ENCODE peak calls at places on chromosomes 3 and 15, in seven cellular contexts. One of them, this sample, is unnamed.
A peak's percentile ranks its signal among the peaks of the same experiment; 100 is the strongest.

GRCh38 chr15:82858932-82859331 is 49.5 kb downstream of the WHAMM start:
- DNase-seq in NT2/D1: no peak
- DNase-seq in AG10803: no peak
- DNase-seq in lung: peak; percentile 11
- DNase-seq in uterus: no peak
- DNase-seq in WERI-Rb-1: no peak
- DNase-seq in psoas muscle: no peak
- DNase-seq in this sample: no peak

GRCh38 chr3:192005989-192006388 is 545.0 kb downstream of the PYDC2 start:
- DNase-seq in NT2/D1: no peak
- DNase-seq in AG10803: no peak
- DNase-seq in lung: no peak
- DNase-seq in uterus: no peak
- DNase-seq in WERI-Rb-1: no peak
- DNase-seq in psoas muscle: no peak
- DNase-seq in this sample: no peak

GRCh38 chr3:17967953-17968352 is 225.5 kb upstream of the TBC1D5 start:
- DNase-seq in NT2/D1: no peak
- DNase-seq in AG10803: no peak
- DNase-seq in lung: no peak
- DNase-seq in uterus: no peak
- DNase-seq in WERI-Rb-1: no peak
- DNase-seq in psoas muscle: no peak
- DNase-seq in this sample: no peak

GRCh38 chr3:134667461-134667860 is 16.6 kb upstream of the KY start:
- DNase-seq in NT2/D1: no peak
- DNase-seq in AG10803: no peak
- DNase-seq in lung: no peak
- DNase-seq in uterus: no peak
- DNase-seq in WERI-Rb-1: no peak
- DNase-seq in psoas muscle: no peak
- DNase-seq in this sample: no peak

GRCh38 chr15:61080209-61081027 is 148.7 kb downstream of the RORA start:
- DNase-seq in NT2/D1: no peak
- DNase-seq in AG10803: no peak
- DNase-seq in lung: no peak
- DNase-seq in uterus: no peak
- DNase-seq in WERI-Rb-1: no peak
- DNase-seq in psoas muscle: no peak
- DNase-seq in this sample: no peak

GRCh38 chr3:3801510-3801841 is 2.2 kb downstream of the LRRN1 start:
- DNase-seq in NT2/D1: peak; percentile 82
- DNase-seq in AG10803: no peak
- DNase-seq in lung: no peak
- DNase-seq in uterus: no peak
- DNase-seq in WERI-Rb-1: no peak
- DNase-seq in psoas muscle: no peak
- DNase-seq in this sample: no peak

GRCh38 chr3:8621141-8621540 is 23.5 kb downstream of the SSUH2 start:
- DNase-seq in NT2/D1: no peak
- DNase-seq in AG10803: no peak
- DNase-seq in lung: no peak
- DNase-seq in uterus: no peak
- DNase-seq in WERI-Rb-1: no peak
- DNase-seq in psoas muscle: no peak
- DNase-seq in this sample: no peak

GRCh38 chr3:23685484-23686258 is 120.1 kb upstream of the UBE2E1 start:
- DNase-seq in NT2/D1: no peak
- DNase-seq in AG10803: peak; percentile 98
- DNase-seq in lung: peak; percentile 89
- DNase-seq in uterus: peak; percentile 77
- DNase-seq in WERI-Rb-1: no peak
- DNase-seq in psoas muscle: peak; percentile 78
- DNase-seq in this sample: peak; percentile 53

GRCh38 chr15:63605816-63606215 is 8.6 kb downstream of the FBXL22 start:
- DNase-seq in NT2/D1: no peak
- DNase-seq in AG10803: no peak
- DNase-seq in lung: no peak
- DNase-seq in uterus: no peak
- DNase-seq in WERI-Rb-1: no peak
- DNase-seq in psoas muscle: no peak
- DNase-seq in this sample: no peak

GRCh38 chr15:62052714-62053113 is 7.5 kb downstream of the VPS13C start:
- DNase-seq in NT2/D1: no peak
- DNase-seq in AG10803: no peak
- DNase-seq in lung: no peak
- DNase-seq in uterus: no peak
- DNase-seq in WERI-Rb-1: no peak
- DNase-seq in psoas muscle: no peak
- DNase-seq in this sample: no peak

GRCh38 chr15:98865397-98866339 is 141.9 kb downstream of the PGPEP1L start:
- DNase-seq in NT2/D1: no peak
- DNase-seq in AG10803: peak; percentile 71
- DNase-seq in lung: peak; percentile 67
- DNase-seq in uterus: peak; percentile 80
- DNase-seq in WERI-Rb-1: peak; percentile 74
- DNase-seq in psoas muscle: peak; percentile 76
- DNase-seq in this sample: peak; percentile 71

GRCh38 chr15:37094542-37095196 is 5.7 kb downstream of the MEIS2 start:
- DNase-seq in NT2/D1: peak; percentile 84
- DNase-seq in AG10803: no peak
- DNase-seq in lung: no peak
- DNase-seq in uterus: no peak
- DNase-seq in WERI-Rb-1: no peak
- DNase-seq in psoas muscle: no peak
- DNase-seq in this sample: no peak

GRCh38 chr3:184619348-184619747 is 57.8 kb downstream of the EPHB3 start:
- DNase-seq in NT2/D1: no peak
- DNase-seq in AG10803: peak; percentile 15
- DNase-seq in lung: no peak
- DNase-seq in uterus: no peak
- DNase-seq in WERI-Rb-1: no peak
- DNase-seq in psoas muscle: no peak
- DNase-seq in this sample: no peak

GRCh38 chr3:179464296-179465092 is 13.2 kb upstream of the GNB4 start:
- DNase-seq in NT2/D1: no peak
- DNase-seq in AG10803: no peak
- DNase-seq in lung: no peak
- DNase-seq in uterus: no peak
- DNase-seq in WERI-Rb-1: no peak
- DNase-seq in psoas muscle: no peak
- DNase-seq in this sample: no peak

GRCh38 chr3:28667646-28668376 is 319.2 kb upstream of the AZI2 start:
- DNase-seq in NT2/D1: peak; percentile 75
- DNase-seq in AG10803: peak; percentile 58
- DNase-seq in lung: peak; percentile 70
- DNase-seq in uterus: peak; percentile 34
- DNase-seq in WERI-Rb-1: peak; percentile 69
- DNase-seq in psoas muscle: peak; percentile 47
- DNase-seq in this sample: peak; percentile 42

DNA sequence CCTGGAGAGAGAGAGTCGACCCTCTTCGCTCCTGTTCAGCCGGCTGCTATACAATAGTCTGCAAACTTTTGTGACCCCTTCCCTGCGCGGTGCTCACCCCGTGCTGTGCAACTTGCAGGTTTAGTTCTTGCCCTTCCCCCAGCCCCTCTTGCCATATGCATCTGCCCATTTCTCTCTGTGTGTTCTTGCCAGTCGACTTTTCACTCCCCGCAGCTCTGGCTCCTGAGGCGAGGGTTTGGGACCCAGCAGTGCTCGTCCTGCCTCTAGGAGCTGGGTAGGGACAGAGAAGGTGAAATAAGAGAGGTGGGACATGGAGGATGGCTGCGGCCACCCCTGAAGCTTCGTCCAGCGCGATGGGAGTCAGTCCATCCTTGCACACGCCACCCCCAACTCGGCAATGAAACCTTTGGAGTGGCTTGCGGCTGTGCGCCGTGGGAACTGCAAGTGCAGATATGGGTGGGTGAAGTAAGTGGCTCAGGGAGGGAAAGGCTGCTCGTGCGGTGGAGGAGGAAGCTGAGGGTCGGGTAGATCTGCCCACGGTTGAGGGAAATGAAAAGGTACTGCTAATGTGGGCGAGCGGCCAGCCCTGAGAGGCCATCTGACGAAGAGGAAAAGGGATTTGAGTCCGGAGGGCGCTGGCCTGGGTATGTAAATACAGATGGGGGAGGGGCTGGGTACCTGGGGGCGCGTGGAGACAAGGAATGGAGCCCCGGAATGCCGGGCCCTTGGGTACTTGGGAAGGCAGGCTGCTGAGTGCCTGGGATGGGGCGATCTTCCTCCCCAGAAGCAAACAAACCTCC is 1.0 kb downstream of the LRRC3B start:
- DNase-seq in NT2/D1: no peak
- DNase-seq in AG10803: no peak
- DNase-seq in lung: no peak
- DNase-seq in uterus: no peak
- DNase-seq in WERI-Rb-1: no peak
- DNase-seq in psoas muscle: no peak
- DNase-seq in this sample: no peak
- H3K4me3 ChIP-seq in NT2/D1: peak overlapping the region; percentile 72
- H3K4me3 ChIP-seq in AG10803: no peak overlapping the region
- H3K4me3 ChIP-seq in lung: no peak overlapping the region
- H3K4me3 ChIP-seq in uterus: no peak overlapping the region
- H3K4me3 ChIP-seq in WERI-Rb-1: peak overlapping the region; percentile 46
- H3K4me3 ChIP-seq in psoas muscle: peak overlapping the region; percentile 73
- H3K4me3 ChIP-seq in this sample: no peak overlapping the region

GRCh38 chr3:128996741-128997140 is 2.9 kb upstream of the CFAP92 start:
- DNase-seq in NT2/D1: no peak
- DNase-seq in AG10803: no peak
- DNase-seq in lung: no peak
- DNase-seq in uterus: peak; percentile 5
- DNase-seq in WERI-Rb-1: no peak
- DNase-seq in psoas muscle: no peak
- DNase-seq in this sample: no peak

GRCh38 chr3:128997486-128997885 is 3.6 kb upstream of the CFAP92 start:
- DNase-seq in NT2/D1: no peak
- DNase-seq in AG10803: no peak
- DNase-seq in lung: no peak
- DNase-seq in uterus: no peak
- DNase-seq in WERI-Rb-1: no peak
- DNase-seq in psoas muscle: no peak
- DNase-seq in this sample: no peak

GRCh38 chr3:128999104-128999503 is 2.0 kb upstream of the EFCC1 start:
- DNase-seq in NT2/D1: no peak
- DNase-seq in AG10803: no peak
- DNase-seq in lung: no peak
- DNase-seq in uterus: no peak
- DNase-seq in WERI-Rb-1: no peak
- DNase-seq in psoas muscle: no peak
- DNase-seq in this sample: no peak

GRCh38 chr3:129000742-129001100 is 383 bp upstream of the EFCC1 start:
- DNase-seq in NT2/D1: no peak
- DNase-seq in AG10803: no peak
- DNase-seq in lung: no peak
- DNase-seq in uterus: no peak
- DNase-seq in WERI-Rb-1: no peak
- DNase-seq in psoas muscle: no peak
- DNase-seq in this sample: no peak

DNA sequence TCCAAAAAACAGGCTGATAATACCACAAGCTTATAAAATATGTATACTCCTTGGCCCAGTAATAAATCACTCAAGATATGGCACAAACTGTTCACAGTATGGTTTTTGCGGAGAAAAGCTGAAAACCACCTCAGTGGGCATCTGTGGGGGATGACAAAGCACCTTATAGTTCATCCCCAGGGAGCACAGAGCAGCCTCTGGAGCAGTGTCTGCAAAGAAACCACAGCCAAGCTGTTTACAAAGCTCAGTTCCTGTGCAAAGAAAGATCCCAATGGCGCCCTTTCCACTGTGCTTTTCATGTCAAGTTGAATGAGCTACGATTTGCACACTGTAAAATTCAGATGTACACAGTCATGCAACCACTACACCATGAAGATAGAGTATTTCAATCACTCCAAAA is 2.6 kb upstream of the EFCC1 start:
- DNase-seq in NT2/D1: no peak
- DNase-seq in AG10803: no peak
- DNase-seq in lung: no peak
- DNase-seq in uterus: no peak
- DNase-seq in WERI-Rb-1: no peak
- DNase-seq in psoas muscle: no peak
- DNase-seq in this sample: no peak
- H3K4me3 ChIP-seq in NT2/D1: no peak overlapping the region
- H3K4me3 ChIP-seq in AG10803: no peak overlapping the region
- H3K4me3 ChIP-seq in lung: no peak overlapping the region
- H3K4me3 ChIP-seq in uterus: no peak overlapping the region
- H3K4me3 ChIP-seq in WERI-Rb-1: no peak overlapping the region
- H3K4me3 ChIP-seq in psoas muscle: no peak overlapping the region
- H3K4me3 ChIP-seq in this sample: no peak overlapping the region

DNA sequence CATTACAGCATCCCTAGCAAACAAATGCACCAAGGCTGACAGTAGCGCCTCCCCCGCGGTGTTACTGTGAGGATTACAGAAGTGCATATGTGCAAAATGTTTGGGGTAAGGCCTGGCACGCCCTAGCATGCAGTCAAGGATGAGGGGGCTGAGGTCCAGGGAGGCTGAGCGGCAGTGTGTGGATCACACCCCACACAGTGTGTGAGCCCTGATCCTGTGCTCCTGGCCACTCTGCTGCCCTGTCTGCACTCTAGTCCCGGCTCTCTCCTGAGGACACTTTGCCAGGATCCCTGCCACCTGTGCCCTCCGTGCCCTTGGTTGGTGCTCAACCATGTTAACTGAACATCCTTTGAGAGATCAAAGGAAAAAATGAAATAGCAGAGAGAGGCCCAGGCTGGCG is 71.3 kb downstream of the WNT7A start:
- DNase-seq in NT2/D1: no peak
- DNase-seq in AG10803: no peak
- DNase-seq in lung: no peak
- DNase-seq in uterus: no peak
- DNase-seq in WERI-Rb-1: no peak
- DNase-seq in psoas muscle: no peak
- DNase-seq in this sample: no peak
- H3K4me3 ChIP-seq in NT2/D1: no peak overlapping the region
- H3K4me3 ChIP-seq in AG10803: no peak overlapping the region
- H3K4me3 ChIP-seq in lung: no peak overlapping the region
- H3K4me3 ChIP-seq in uterus: no peak overlapping the region
- H3K4me3 ChIP-seq in WERI-Rb-1: no peak overlapping the region
- H3K4me3 ChIP-seq in psoas muscle: no peak overlapping the region
- H3K4me3 ChIP-seq in this sample: no peak overlapping the region

GRCh38 chr3:44001072-44001471 is 240.6 kb upstream of the TOPAZ1 start:
- DNase-seq in NT2/D1: no peak
- DNase-seq in AG10803: peak; percentile 31
- DNase-seq in lung: no peak
- DNase-seq in uterus: no peak
- DNase-seq in WERI-Rb-1: no peak
- DNase-seq in psoas muscle: no peak
- DNase-seq in this sample: no peak

GRCh38 chr3:44000586-44000985 is 241.1 kb upstream of the TOPAZ1 start:
- DNase-seq in NT2/D1: no peak
- DNase-seq in AG10803: peak; percentile 65
- DNase-seq in lung: no peak
- DNase-seq in uterus: no peak
- DNase-seq in WERI-Rb-1: no peak
- DNase-seq in psoas muscle: no peak
- DNase-seq in this sample: no peak

GRCh38 chr3:43998841-43999805 is 242.6 kb upstream of the TOPAZ1 start:
- DNase-seq in NT2/D1: no peak
- DNase-seq in AG10803: peak; percentile 70
- DNase-seq in lung: no peak
- DNase-seq in uterus: no peak
- DNase-seq in WERI-Rb-1: peak; percentile 56
- DNase-seq in psoas muscle: no peak
- DNase-seq in this sample: no peak

GRCh38 chr3:43998374-43998840 is 243.3 kb upstream of the TOPAZ1 start:
- DNase-seq in NT2/D1: no peak
- DNase-seq in AG10803: no peak
- DNase-seq in lung: no peak
- DNase-seq in uterus: no peak
- DNase-seq in WERI-Rb-1: no peak
- DNase-seq in psoas muscle: no peak
- DNase-seq in this sample: no peak

GRCh38 chr3:43999920-44000319 is 241.8 kb upstream of the TOPAZ1 start:
- DNase-seq in NT2/D1: no peak
- DNase-seq in AG10803: no peak
- DNase-seq in lung: no peak
- DNase-seq in uterus: no peak
- DNase-seq in WERI-Rb-1: no peak
- DNase-seq in psoas muscle: no peak
- DNase-seq in this sample: no peak
- H3K4me3 ChIP-seq in NT2/D1: peak overlapping the region; percentile 88
- H3K4me3 ChIP-seq in AG10803: peak overlapping the region; percentile 83
- H3K4me3 ChIP-seq in lung: no peak overlapping the region
- H3K4me3 ChIP-seq in uterus: no peak overlapping the region
- H3K4me3 ChIP-seq in WERI-Rb-1: peak overlapping the region; percentile 54
- H3K4me3 ChIP-seq in psoas muscle: no peak overlapping the region
- H3K4me3 ChIP-seq in this sample: no peak overlapping the region

This sample was measured in K562.